ENCODE peak calls at places on chromosomes 16 and 17, in six cellular contexts. Q is body of pancreas; V is ascending aorta; F is psoas muscle; S is heart left ventricle; B is CD4-positive, CD25-positive, alpha-beta regulatory T cell. J is an unnamed sample.
A peak's percentile ranks its signal among the peaks of the same experiment; 100 is the strongest.

GRCh38 chr16:75022567-75022966 is 23.7 kb downstream of the ZNRF1 start:
- DNase-seq in Q (no peak), V (no peak), F (no peak), S (no peak), B (no peak), J (no peak)

GRCh38 chr16:83353241-83353640 is 454.5 kb upstream of the HSBP1 start:
- DNase-seq in Q (no peak), V (no peak), F (no peak), S (no peak), B (no peak), J (no peak)

GRCh38 chr17:7636192-7636591 is 6.3 kb downstream of the SHBG start:
- DNase-seq in Q (no peak), V (no peak), F (no peak), S (no peak), B (no peak), J (no peak)

GRCh38 chr16:4957720-4958509 is at the start of gene SEC14L5:
- DNase-seq in Q (peak; percentile 100), V (peak; percentile 86), F (peak; percentile 98), S (peak; percentile 98), B (peak; percentile 79), J (peak; percentile 100)

GRCh38 chr17:33262724-33263123 is 30.4 kb downstream of the ASIC2 start:
- DNase-seq in Q (no peak), V (no peak), F (no peak), S (no peak), B (no peak), J (no peak)

GRCh38 chr17:8072727-8073461 is 14.6 kb downstream of the ALOX12B start:
- DNase-seq in Q (peak; percentile 23), V (no peak), F (no peak), S (no peak), B (no peak), J (no peak)

GRCh38 chr17:62824290-62825135 is 16.4 kb upstream of the MARCHF10 start:
- DNase-seq in Q (no peak), V (no peak), F (no peak), S (no peak), B (no peak), J (peak; percentile 86)

GRCh38 chr16:70796301-70796700 is 4.7 kb downstream of the VAC14 start:
- DNase-seq in Q (no peak), V (no peak), F (no peak), S (no peak), B (no peak), J (no peak)

GRCh38 chr17:36612323-36612722 is 10.9 kb downstream of the MRM1 start:
- DNase-seq in Q (no peak), V (no peak), F (no peak), S (no peak), B (no peak), J (no peak)

GRCh38 chr16:20915733-20916132 is 15.2 kb downstream of the LYRM1 start:
- DNase-seq in Q (no peak), V (no peak), F (no peak), S (no peak), B (no peak), J (no peak)

GRCh38 chr17:70795620-70796019 is 626.3 kb downstream of the KCNJ2 start:
- DNase-seq in Q (no peak), V (no peak), F (no peak), S (no peak), B (no peak), J (no peak)

GRCh38 chr16:89217388-89218191 is at the start of gene ZNF778:
- DNase-seq in Q (peak; percentile 87), V (peak; percentile 21), F (peak; percentile 92), S (peak; percentile 84), B (peak; percentile 79), J (peak; percentile 87)

GRCh38 chr16:914453-914852 is 56.3 kb downstream of the LMF1 start:
- DNase-seq in Q (no peak), V (no peak), F (no peak), S (no peak), B (no peak), J (no peak)

GRCh38 chr17:700504-701094 is 14.0 kb downstream of the VPS53 start:
- DNase-seq in Q (no peak), V (no peak), F (no peak), S (no peak), B (no peak), J (peak; percentile 61)

GRCh38 chr17:72438783-72439182 is 318.0 kb downstream of the SOX9 start:
- DNase-seq in Q (no peak), V (no peak), F (no peak), S (no peak), B (no peak), J (no peak)

GRCh38 chr17:55237268-55237667 is 27.5 kb upstream of the HLF start:
- DNase-seq in Q (no peak), V (no peak), F (no peak), S (no peak), B (no peak), J (peak; percentile 18)

GRCh38 chr17:7392696-7393612 is 1.4 kb downstream of the PLSCR3 start:
- DNase-seq in Q (no peak), V (no peak), F (no peak), S (no peak), B (no peak), J (no peak)

GRCh38 chr16:89005201-89006035 is 28.4 kb upstream of the CBFA2T3 start:
- DNase-seq in Q (no peak), V (no peak), F (no peak), S (no peak), B (no peak), J (no peak)

GRCh38 chr16:77856455-77857138 is 68.2 kb downstream of the VAT1L start:
- DNase-seq in Q (no peak), V (no peak), F (no peak), S (no peak), B (no peak), J (no peak)

GRCh38 chr17:65115721-65116312 is 21.4 kb upstream of the RGS9 start:
- DNase-seq in Q (no peak), V (no peak), F (no peak), S (no peak), B (no peak), J (no peak)

GRCh38 chr16:56483394-56483793 is 32.0 kb downstream of the OGFOD1 start:
- DNase-seq in Q (no peak), V (no peak), F (no peak), S (no peak), B (no peak), J (no peak)
- H3K27ac ChIP-seq in Q (no peak overlapping the region), V (no peak overlapping the region), F (no peak overlapping the region), S (no peak overlapping the region), B (no peak overlapping the region), J (no peak overlapping the region)

GRCh38 chr17:82751571-82752370 is at the start of gene TBCD:
- DNase-seq in Q (peak; percentile 90), V (peak; percentile 30), F (peak; percentile 95), S (peak; percentile 89), B (peak; percentile 84), J (peak; percentile 92)
- H3K27ac ChIP-seq in Q (peak within 1 kb of the TSS; percentile 75), V (peak within 1 kb of the TSS; percentile 81), F (peak within 1 kb of the TSS; percentile 90), S (peak within 1 kb of the TSS; percentile 81), B (peak within 1 kb of the TSS; percentile 74), J (peak within 1 kb of the TSS; percentile 82)

DNA sequence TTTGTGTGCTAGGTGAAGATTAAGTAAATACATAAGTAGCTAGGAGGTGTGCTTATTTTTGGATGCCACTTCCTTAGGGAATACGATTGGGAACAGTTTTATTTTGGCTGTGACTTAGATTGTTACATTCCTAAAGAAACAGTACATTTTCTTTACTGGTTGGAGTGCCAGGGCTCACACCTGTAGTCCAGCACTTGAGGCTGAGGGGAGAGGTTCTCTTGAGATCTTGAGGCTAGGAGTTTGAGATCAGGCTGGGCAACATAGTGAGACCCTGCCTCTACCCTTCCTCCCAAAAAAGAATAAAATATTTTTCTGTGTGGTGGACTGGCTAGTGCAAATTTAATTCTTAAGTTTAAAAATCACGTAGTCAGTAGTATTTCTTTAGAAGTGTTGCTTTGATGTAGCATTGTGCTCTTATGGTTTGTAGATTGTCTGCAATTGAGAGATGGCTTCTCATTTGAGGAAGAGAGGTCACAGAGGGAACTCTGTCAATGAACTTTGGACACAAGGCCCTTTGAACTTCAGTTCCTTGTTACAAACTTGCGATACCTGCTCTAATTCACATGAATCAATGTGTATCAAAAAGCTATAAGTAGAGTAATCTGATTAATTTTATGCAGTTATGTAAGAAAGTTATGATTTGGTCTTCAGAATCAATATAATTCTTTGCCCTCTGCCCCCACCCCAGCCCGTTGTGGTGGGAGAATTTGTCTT is 7.1 kb downstream of the HAPSTR1 start:
- DNase-seq in Q (no peak), V (no peak), F (no peak), S (no peak), B (no peak), J (no peak)
- H3K27ac ChIP-seq in Q (peak overlapping the region; percentile 0), V (peak overlapping the region; percentile 45), F (peak overlapping the region; percentile 53), S (no peak overlapping the region), B (peak overlapping the region; percentile 26), J (peak overlapping the region; percentile 51)

GRCh38 chr17:29157310-29157709 is 22.9 kb downstream of the MYO18A start:
- DNase-seq in Q (no peak), V (no peak), F (no peak), S (no peak), B (no peak), J (no peak)
- H3K27ac ChIP-seq in Q (peak overlapping the region; percentile 48), V (peak overlapping the region; percentile 12), F (no peak overlapping the region), S (peak overlapping the region; percentile 79), B (no peak overlapping the region), J (no peak overlapping the region)

GRCh38 chr17:20197527-20197926 is 188.4 kb downstream of the SPECC1 start:
- DNase-seq in Q (no peak), V (no peak), F (no peak), S (no peak), B (no peak), J (no peak)
- H3K27ac ChIP-seq in Q (peak overlapping the region; percentile 30), V (no peak overlapping the region), F (no peak overlapping the region), S (no peak overlapping the region), B (no peak overlapping the region), J (no peak overlapping the region)

DNA sequence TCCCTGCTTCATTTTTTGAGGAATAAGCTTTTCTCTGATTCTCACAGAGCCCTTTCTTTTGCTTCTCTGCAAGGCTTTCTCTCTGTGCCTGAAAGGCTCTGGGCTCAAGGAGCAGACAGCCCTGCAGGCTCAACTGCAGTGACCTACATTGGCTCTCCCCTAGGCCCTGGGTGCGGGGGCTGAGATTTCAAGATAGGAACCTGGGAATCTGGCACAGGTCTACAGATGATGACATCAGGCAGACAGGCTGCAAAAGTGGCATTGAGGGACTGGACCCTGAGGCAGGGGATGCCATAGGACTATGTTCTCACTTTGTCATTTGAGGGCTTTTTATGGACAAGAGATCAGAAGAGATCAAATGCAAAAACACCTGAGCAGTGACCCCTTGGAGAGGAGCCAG is 10.1 kb upstream of the NR1D1 start:
- DNase-seq in Q (no peak), V (no peak), F (no peak), S (no peak), B (no peak), J (no peak)
- H3K27ac ChIP-seq in Q (peak overlapping the region; percentile 97), V (peak overlapping the region; percentile 90), F (peak overlapping the region; percentile 99), S (peak overlapping the region; percentile 98), B (peak overlapping the region; percentile 34), J (peak overlapping the region; percentile 73)

GRCh38 chr17:41334385-41334784 is 16.2 kb downstream of the KRT33A start:
- DNase-seq in Q (no peak), V (no peak), F (no peak), S (no peak), B (no peak), J (no peak)
- H3K27ac ChIP-seq in Q (no peak overlapping the region), V (no peak overlapping the region), F (no peak overlapping the region), S (no peak overlapping the region), B (no peak overlapping the region), J (no peak overlapping the region)

J was measured in cardiac muscle cell.